ENCODE peak calls at places on chromosome 3, in ten cellular contexts. C is AG08396; K is astrocyte of the hippocampus; I is OCI-LY7; S is ecto neural progenitor cell; G is psoas muscle; X is HEK293T; Q is Caco-2; H is naive thymus-derived CD4-positive, alpha-beta T cell; Z is activated gamma-delta T cell. W is an unnamed sample.

GRCh38 chr3:169759256-169759655 is 5.6 kb downstream of the TERC start:
- DNase-seq in C (no peak), S (no peak), Q (no peak), G (no peak), I (peak), X (no peak), Z (no peak), K (no peak), H (no peak), W (no peak)

GRCh38 chr3:194109192-194109863 is 26.6 kb upstream of the HES1 start:
- DNase-seq in X (no peak), Q (no peak), C (no peak), S (no peak), I (no peak), H (no peak), G (no peak), K (no peak), Z (no peak), W (no peak)

GRCh38 chr3:47158208-47158607 is 5.7 kb downstream of the SETD2 start:
- DNase-seq in G (no peak), H (no peak), Z (no peak), Q (no peak), K (no peak), I (no peak), X (no peak), S (no peak), C (no peak), W (no peak)

GRCh38 chr3:173006006-173006405 is 135.0 kb downstream of the SPATA16 start:
- DNase-seq in X (no peak), K (no peak), C (no peak), Q (no peak), Z (no peak), S (no peak), H (no peak), I (no peak), G (no peak), W (no peak)

GRCh38 chr3:8509961-8510360 is 8.3 kb downstream of the LMCD1 start:
- DNase-seq in G (peak), S (no peak), K (peak), Q (no peak), C (peak), X (no peak), H (no peak), I (no peak), Z (no peak), W (no peak)

GRCh38 chr3:88148651-88149050 is 1.1 kb upstream of the C3orf38 start:
- DNase-seq in K (no peak), Z (no peak), X (no peak), I (no peak), H (no peak), C (no peak), S (no peak), G (no peak), Q (no peak), W (no peak)

GRCh38 chr3:4823385-4823784 is 155.9 kb upstream of the BHLHE40 start:
- DNase-seq in X (no peak), Q (no peak), I (no peak), C (no peak), Z (no peak), S (no peak), H (no peak), K (no peak), G (no peak), W (no peak)

GRCh38 chr3:133460809-133461208 is 61.0 kb downstream of the BFSP2 start:
- DNase-seq in X (no peak), I (peak), S (no peak), Z (no peak), Q (no peak), C (no peak), H (no peak), K (no peak), G (no peak), W (no peak)

GRCh38 chr3:52554026-52554755 is 17.8 kb downstream of the UQCC5 start:
- DNase-seq in Z (no peak), H (no peak), I (no peak), X (no peak), G (no peak), S (no peak), Q (no peak), K (no peak), C (no peak), W (no peak)

GRCh38 chr3:81339040-81339845 is 422.2 kb downstream of the GBE1 start:
- DNase-seq in Q (peak), C (no peak), H (no peak), G (no peak), K (peak), S (no peak), Z (no peak), I (peak), X (peak), W (peak)

GRCh38 chr3:145384307-145384706 is 776.7 kb downstream of the PLOD2 start:
- DNase-seq in K (no peak), Z (no peak), C (no peak), S (no peak), G (no peak), H (no peak), X (no peak), I (no peak), Q (no peak), W (no peak)

GRCh38 chr3:31721709-31722108 is 189.0 kb downstream of the STT3B start:
- DNase-seq in S (no peak), X (no peak), C (no peak), H (no peak), Q (no peak), G (no peak), K (no peak), I (no peak), Z (no peak), W (peak)

GRCh38 chr3:133384331-133385027 is 15.4 kb upstream of the BFSP2 start:
- DNase-seq in Q (peak), G (peak), C (peak), I (peak), S (peak), K (peak), X (peak), Z (no peak), H (peak), W (peak)